ENCODE peak calls at places on chromosomes 3 and 15, in seven cellular contexts. U is heart left ventricle, L is bronchial epithelial cell, H is fibroblast of pulmonary artery, Y is cardiac fibroblast, D is GM20000, I is stomach. M is an unnamed sample.

GRCh38 chr3:57227930-57228733 is 603 bp downstream of the APPL1 start:
- DNase-seq in U (peak), L (peak), H (peak), Y (peak), D (peak), I (peak), M (peak)

GRCh38 chr3:192128922-192129321 is 598.4 kb downstream of the FGF12 start:
- DNase-seq in U (no peak), L (no peak), H (no peak), Y (no peak), D (peak), I (no peak), M (no peak)

GRCh38 chr3:8136553-8136952 is 365.1 kb upstream of the LMCD1 start:
- DNase-seq in U (no peak), L (no peak), H (no peak), Y (no peak), D (no peak), I (no peak), M (no peak)

GRCh38 chr3:127632441-127632840 is 3.5 kb downstream of the PODXL2 start:
- DNase-seq in U (no peak), L (no peak), H (no peak), Y (peak), D (no peak), I (no peak), M (no peak)

GRCh38 chr3:123053107-123053506 is 13.7 kb upstream of the PDIA5 start:
- DNase-seq in U (peak), L (no peak), H (peak), Y (no peak), D (no peak), I (no peak), M (no peak)

GRCh38 chr15:59232476-59232875 is 25.8 kb downstream of the LDHAL6B start:
- DNase-seq in U (no peak), L (peak), H (peak), Y (peak), D (no peak), I (no peak), M (peak)

GRCh38 chr3:45557886-45558285 is 36.7 kb upstream of the LIMD1 start:
- DNase-seq in U (no peak), L (no peak), H (no peak), Y (no peak), D (no peak), I (no peak), M (no peak)

GRCh38 chr3:94520364-94520763 is 457.5 kb downstream of the NSUN3 start:
- DNase-seq in U (no peak), L (no peak), H (no peak), Y (no peak), D (no peak), I (no peak), M (no peak)

DNA sequence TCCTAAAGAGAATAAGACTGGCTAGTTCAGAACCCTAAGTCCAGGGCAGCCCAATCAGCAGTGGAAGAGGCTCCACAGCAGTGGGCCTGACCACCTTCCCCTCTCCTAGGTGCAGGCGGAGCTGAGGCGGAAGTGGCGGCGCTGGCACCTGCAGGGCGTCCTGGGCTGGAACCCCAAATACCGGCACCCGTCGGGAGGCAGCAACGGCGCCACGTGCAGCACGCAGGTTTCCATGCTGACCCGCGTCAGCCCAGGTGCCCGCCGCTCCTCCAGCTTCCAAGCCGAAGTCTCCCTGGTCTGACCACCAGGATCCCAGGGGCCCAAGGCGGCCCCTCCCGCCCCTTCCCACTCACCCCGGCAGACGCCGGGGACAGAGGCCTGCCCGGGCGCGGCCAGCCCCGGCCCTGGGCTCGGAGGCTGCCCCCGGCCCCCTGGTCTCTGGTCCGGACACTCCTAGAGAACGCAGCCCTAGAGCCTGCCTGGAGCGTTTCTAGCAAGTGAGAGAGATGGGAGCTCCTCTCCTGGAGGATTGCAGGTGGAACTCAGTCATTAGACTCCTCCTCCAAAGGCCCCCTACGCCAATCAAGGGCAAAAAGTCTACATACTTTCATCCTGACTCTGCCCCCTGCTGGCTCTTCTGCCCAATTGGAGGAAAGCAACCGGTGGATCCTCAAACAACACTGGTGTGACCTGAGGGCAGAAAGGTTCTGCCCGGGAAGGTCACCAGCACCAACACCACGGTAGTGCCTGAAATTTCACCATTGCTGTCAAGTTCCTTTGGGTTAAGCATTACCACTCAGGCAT is 33.7 kb downstream of the VIPR1 start:
- DNase-seq in U (no peak), L (peak), H (peak), Y (peak), D (peak), I (peak), M (peak)
- TF ChIP-seq CTCF in U (peak), L (peak), H (peak), Y (peak), D (peak), I (no peak), M (peak)

DNA sequence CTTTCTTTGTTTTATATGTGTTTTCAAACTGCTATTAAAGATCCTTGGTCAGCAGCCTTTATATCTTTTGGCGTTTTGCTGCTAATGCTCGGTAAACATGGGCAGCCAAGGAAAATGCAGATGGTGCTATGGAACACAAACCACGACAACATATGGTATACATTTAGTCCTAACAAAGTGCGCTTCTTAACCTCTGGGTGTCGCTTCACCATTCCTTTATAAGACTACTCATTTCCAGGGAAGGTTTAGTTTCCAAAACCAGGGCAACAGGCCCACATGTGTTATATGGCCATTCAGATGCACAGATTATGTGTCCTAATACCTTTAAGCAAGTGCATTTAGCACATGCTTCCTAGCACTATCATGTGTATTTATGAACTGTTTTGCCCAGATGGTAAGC is 14.7 kb downstream of the SHOX2 start:
- DNase-seq in U (no peak), L (peak), H (peak), Y (peak), D (no peak), I (no peak), M (peak)
- TF ChIP-seq CTCF in U (no peak), L (peak), H (peak), Y (peak), D (no peak), I (peak), M (peak)

GRCh38 chr3:197516517-197516889 is 39.3 kb downstream of the BDH1 start:
- DNase-seq in U (no peak), L (peak), H (peak), Y (peak), D (no peak), I (peak), M (peak)
- TF ChIP-seq CTCF in U (no peak), L (no peak), H (no peak), Y (no peak), D (no peak), I (no peak), M (no peak)

DNA sequence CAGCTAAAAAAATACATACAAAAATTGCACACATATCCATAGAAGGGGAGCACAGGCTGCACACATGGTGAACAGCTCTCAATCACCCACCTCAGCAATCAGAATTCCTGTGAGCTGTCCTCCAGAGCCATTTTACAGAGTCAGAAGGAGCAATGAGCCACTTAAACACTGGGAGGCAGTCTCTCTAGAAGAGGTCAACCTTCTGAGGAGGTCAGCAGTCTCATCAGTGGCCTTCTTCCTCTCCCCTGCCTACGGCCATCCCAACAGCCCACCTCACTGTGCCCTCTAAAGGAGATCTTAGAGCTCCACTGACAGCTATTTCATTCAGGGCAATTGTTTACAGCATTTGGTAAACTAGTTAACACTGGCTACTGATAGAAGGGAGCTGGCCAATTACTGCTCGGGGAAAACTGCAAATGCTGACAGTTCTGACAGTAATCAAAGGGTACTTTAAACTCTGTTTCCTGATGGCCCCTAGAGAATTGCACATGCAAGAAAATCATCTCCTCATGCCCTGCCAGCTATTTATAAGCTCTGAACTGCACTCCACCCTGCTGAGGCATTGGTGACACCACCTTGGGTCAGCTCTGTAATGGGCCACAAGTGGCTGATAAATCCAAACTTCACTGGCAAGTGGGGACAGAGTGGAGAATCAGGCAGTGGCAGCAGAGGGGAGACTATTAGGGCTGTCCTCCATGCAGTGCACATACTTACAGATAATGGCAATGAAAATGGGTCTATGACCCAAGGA is 42.1 kb upstream of the TSPAN3 start:
- DNase-seq in U (no peak), L (no peak), H (no peak), Y (no peak), D (no peak), I (no peak), M (no peak)
- TF ChIP-seq CTCF in U (no peak), L (no peak), H (no peak), Y (no peak), D (no peak), I (no peak), M (no peak)

DNA sequence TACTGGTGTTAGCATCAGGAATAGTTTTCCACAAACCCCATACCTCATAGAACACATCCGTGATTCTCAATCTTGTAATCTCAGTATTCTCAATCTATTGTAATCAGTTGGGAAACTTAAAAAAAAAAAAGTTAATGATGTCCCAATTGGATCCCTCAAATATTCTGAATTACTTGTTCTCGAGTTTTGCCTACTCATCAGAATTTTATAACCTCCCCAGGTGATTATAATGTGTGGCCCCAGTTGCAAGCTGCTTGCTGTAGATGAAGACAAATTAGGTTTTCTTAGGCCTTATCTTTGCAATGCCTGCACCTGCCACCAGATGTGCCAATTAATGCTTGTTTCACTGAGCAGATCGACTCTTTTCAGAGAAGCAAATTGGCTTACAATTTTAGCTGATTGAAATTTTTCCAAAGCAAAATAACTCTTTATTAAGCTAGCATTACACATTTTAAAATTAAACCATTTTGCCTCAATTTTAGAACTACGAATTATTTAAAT is 19.0 kb upstream of the DIPK2A start:
- DNase-seq in U (no peak), L (no peak), H (no peak), Y (no peak), D (no peak), I (no peak), M (no peak)
- TF ChIP-seq CTCF in U (no peak), L (no peak), H (no peak), Y (no peak), D (no peak), I (no peak), M (peak)

DNA sequence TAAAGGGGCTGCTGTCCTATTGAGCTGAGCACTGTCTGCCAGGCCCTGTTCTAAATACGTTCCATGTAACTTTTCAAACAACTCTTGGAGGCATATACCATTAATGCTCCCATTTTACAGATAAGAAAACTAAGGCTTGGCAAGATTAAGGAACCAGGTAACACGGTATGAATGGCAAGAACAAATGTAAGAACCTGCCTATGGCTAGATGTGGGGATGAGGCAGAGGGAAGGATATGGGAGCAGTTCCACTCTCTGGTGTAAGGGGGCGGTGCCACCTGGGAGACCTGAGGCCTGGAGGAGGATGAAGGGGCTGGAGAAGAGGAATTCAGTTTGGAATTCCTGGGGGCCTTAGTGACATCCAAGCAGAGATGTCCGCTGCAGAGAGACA is 3.8 kb upstream of the LMAN1L start:
- DNase-seq in U (no peak), L (no peak), H (no peak), Y (no peak), D (no peak), I (no peak), M (no peak)
- TF ChIP-seq CTCF in U (no peak), L (no peak), H (no peak), Y (no peak), D (no peak), I (no peak), M (no peak)

DNA sequence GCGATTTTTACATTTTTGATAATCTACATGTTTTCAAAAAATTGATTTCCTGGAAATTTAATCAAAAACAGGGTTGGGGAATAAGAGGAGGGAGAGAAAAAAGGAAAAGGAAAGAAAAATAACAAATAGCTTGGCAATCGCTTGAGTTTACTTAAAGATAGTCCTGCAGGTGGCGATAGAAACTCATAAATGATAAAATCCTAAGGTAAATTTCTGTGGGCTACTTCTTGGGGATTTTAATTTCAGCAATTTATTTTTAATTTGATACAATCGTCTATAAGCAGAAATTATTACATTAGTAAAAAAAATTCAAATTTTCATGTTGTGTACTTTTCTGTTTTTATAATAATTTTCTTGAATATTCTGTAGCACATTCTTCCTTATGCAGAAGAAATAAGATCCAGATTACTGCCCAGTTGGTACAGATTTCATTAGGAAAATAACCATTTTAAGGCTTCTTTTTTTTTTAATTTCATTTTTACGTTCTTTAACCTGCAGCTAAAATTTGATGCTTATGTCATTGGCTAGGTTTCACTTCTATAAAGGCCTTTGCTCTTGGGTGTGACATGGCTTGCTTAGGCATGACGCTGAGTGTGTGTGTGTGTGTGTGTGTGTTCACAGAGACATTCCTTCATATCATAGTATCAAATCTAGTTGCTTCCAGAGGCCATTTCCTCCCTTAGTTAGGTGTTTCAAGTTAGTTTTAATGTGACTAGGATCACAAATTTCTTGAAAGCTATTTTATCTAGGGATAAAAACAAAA is 181.8 kb downstream of the MCTP2 start:
- DNase-seq in U (no peak), L (peak), H (peak), Y (peak), D (peak), I (no peak), M (no peak)
- TF ChIP-seq CTCF in U (peak), L (peak), H (peak), Y (no peak), D (peak), I (no peak), M (peak)

GRCh38 chr3:107664614-107665013 is 141.9 kb downstream of the BBX start:
- DNase-seq in U (no peak), L (no peak), H (peak), Y (no peak), D (no peak), I (no peak), M (no peak)
- TF ChIP-seq CTCF in U (no peak), L (no peak), H (peak), Y (peak), D (no peak), I (no peak), M (no peak)

GRCh38 chr3:63370094-63370493 is 92.0 kb downstream of the SYNPR start:
- DNase-seq in U (no peak), L (no peak), H (no peak), Y (no peak), D (no peak), I (no peak), M (no peak)
- TF ChIP-seq CTCF in U (no peak), L (no peak), H (no peak), Y (no peak), D (no peak), I (no peak), M (no peak)

DNA sequence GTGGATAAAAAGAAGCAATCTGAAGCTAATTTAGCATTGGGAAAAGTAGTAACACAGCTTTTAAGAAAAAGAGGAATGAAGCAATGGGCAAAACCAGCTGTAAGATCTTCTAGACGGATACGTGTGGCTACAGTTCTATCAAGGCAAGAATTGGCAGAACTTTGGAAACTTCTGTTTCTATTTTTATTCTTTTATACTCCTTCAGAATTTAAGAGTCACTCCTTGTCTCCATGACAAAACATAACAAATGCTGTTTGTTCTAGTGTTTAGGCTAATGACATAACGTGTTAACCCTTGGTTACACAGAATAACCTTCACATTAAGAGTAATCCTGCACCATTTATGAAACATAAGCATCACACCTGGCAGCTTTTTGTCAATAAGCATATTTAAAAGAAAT is 289.3 kb downstream of the ROBO2 start:
- DNase-seq in U (no peak), L (no peak), H (no peak), Y (no peak), D (no peak), I (no peak), M (no peak)
- TF ChIP-seq CTCF in U (no peak), L (no peak), H (no peak), Y (no peak), D (no peak), I (no peak), M (no peak)